ENCODE peak calls at places on chromosomes 2 and 18, in four cellular contexts. One of them, this sample, is unnamed.

GRCh38 chr2:159026170-159026569 is 57.7 kb downstream of the TANC1 start:
- DNase-seq in K562: no peak
- DNase-seq in WTC11: no peak
- DNase-seq in GM12878: no peak
- DNase-seq in this sample: no peak

GRCh38 chr2:19086351-19086750 is 272.1 kb downstream of the OSR1 start:
- DNase-seq in GM12878: no peak
- DNase-seq in WTC11: peak
- DNase-seq in K562: no peak
- DNase-seq in this sample: no peak

GRCh38 chr2:162300271-162300670 is 18.2 kb downstream of the IFIH1 start:
- DNase-seq in GM12878: no peak
- DNase-seq in WTC11: no peak
- DNase-seq in K562: no peak
- DNase-seq in this sample: no peak

GRCh38 chr2:147110317-147110716 is 734.5 kb upstream of the ACVR2A start:
- DNase-seq in K562: no peak
- DNase-seq in WTC11: no peak
- DNase-seq in GM12878: no peak
- DNase-seq in this sample: no peak

GRCh38 chr2:20543579-20543887 is 96.7 kb downstream of the RHOB start:
- DNase-seq in K562: no peak
- DNase-seq in GM12878: no peak
- DNase-seq in WTC11: no peak
- DNase-seq in this sample: no peak

GRCh38 chr2:174561283-174562275 is 36.0 kb downstream of the WIPF1 start:
- DNase-seq in GM12878: no peak
- DNase-seq in K562: no peak
- DNase-seq in WTC11: no peak
- DNase-seq in this sample: no peak

GRCh38 chr2:54757496-54757895 is 34.0 kb downstream of the EML6 start:
- DNase-seq in K562: no peak
- DNase-seq in WTC11: peak
- DNase-seq in GM12878: no peak
- DNase-seq in this sample: no peak

GRCh38 chr2:223027442-223027841 is 24.5 kb upstream of the KCNE4 start:
- DNase-seq in GM12878: no peak
- DNase-seq in K562: no peak
- DNase-seq in WTC11: no peak
- DNase-seq in this sample: no peak

GRCh38 chr2:60479226-60480088 is 74.0 kb downstream of the BCL11A start:
- DNase-seq in WTC11: no peak
- DNase-seq in K562: no peak
- DNase-seq in GM12878: no peak
- DNase-seq in this sample: no peak

DNA sequence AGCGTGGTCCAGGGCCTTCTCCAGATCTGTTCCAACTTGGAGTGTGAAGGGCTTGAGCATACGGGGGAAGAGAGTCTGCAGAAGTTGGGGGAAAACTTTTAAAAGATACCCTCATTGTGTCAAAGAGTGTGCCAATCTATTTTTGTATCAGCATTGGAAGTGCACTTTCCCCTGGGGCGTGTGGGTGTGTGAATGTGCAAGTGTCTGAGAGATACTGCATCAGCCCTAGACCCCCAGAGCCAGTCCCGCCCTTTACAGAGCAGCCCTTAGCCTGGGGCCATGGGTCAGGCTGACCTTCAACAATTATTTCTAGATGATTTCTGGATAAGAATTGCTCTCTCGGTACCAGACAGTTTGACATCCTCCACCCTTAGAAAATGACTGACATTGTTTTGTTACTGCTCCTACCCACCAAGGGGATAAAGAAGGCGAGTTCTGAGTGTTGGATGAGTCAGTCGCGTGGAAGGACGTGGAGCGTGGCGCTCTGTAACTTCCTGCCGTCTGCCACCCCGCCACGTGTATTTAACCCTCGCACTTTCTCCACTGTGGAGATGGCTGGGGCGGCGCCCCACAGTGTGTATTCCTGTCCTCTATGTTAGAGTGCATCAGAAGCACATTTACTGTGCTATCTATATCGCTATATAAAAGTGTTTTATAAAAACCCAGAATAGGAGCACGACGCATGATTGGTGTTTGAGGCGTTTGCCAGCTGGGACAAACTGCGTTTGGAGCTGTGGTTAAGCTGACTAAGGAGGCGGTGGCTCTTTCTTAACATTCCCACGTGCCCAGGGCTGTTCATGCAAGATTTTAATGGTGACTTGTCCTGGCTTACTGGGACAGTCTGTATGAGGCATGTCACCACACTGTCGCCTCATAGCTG is 122.6 kb downstream of the CABLES1 start:
- DNase-seq in GM12878: no peak
- DNase-seq in WTC11: no peak
- DNase-seq in K562: no peak
- DNase-seq in this sample: no peak
- TF ChIP-seq USF1 in GM12878: no peak
- TF ChIP-seq USF1 in WTC11: no peak
- TF ChIP-seq USF1 in K562: no peak
- TF ChIP-seq USF1 in this sample: no peak

GRCh38 chr18:60259052-60259681 is 113.4 kb downstream of the MC4R start:
- DNase-seq in GM12878: no peak
- DNase-seq in WTC11: no peak
- DNase-seq in K562: no peak
- DNase-seq in this sample: no peak
- TF ChIP-seq USF1 in GM12878: no peak
- TF ChIP-seq USF1 in WTC11: no peak
- TF ChIP-seq USF1 in K562: no peak
- TF ChIP-seq USF1 in this sample: no peak

GRCh38 chr2:241645056-241645914 is 7.8 kb downstream of the ATG4B start:
- DNase-seq in GM12878: no peak
- DNase-seq in K562: no peak
- DNase-seq in WTC11: no peak
- DNase-seq in this sample: no peak
- TF ChIP-seq USF1 in GM12878: no peak
- TF ChIP-seq USF1 in K562: no peak
- TF ChIP-seq USF1 in WTC11: no peak
- TF ChIP-seq USF1 in this sample: no peak

GRCh38 chr2:112794131-112794733 is 9.9 kb upstream of the IL1A start:
- DNase-seq in GM12878: no peak
- DNase-seq in WTC11: no peak
- DNase-seq in K562: peak
- DNase-seq in this sample: no peak
- TF ChIP-seq USF1 in GM12878: peak
- TF ChIP-seq USF1 in WTC11: no peak
- TF ChIP-seq USF1 in K562: peak
- TF ChIP-seq USF1 in this sample: peak

DNA sequence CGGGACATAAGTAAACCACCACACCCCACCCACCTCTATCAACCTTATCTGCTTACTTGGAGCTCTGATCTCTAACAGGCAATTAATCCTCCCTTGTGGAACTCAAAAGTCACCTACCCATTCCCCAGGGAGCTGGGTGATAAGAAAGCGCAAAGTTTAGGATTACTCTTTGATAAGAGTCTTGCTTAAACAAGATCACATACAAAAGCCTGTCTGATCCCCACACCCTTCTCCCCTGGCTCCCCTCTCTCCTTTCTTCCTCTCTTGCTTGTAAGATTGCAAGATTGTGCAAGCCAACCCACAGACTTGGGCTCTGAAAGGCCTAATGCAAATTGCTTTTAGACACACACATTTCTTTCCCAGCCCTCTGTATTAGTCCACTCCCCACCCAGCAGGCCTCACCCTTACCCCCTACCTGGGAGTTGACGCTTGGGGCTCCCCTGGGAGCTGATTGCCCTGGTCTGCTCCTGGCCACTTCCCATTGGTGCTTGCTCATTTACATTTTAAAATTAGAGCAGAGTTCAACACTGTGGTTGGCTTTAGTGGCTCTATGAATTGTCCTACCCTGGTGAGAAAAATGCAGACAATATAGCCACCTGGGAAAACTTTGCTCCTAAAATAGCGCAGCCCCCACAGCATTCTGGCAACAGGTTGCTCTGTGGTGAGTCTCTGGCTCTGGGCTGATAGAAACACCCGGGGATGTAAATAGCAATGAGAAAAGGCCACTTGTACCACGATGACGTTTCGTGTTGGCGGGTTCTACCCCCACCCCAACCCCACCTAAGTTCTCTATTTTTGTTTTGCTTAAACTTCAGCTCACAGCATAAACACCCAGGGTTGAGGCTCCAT is 92.8 kb upstream of the MSH2 start:
- DNase-seq in K562: peak
- DNase-seq in GM12878: peak
- DNase-seq in WTC11: no peak
- DNase-seq in this sample: no peak
- TF ChIP-seq USF1 in K562: no peak
- TF ChIP-seq USF1 in GM12878: no peak
- TF ChIP-seq USF1 in WTC11: no peak
- TF ChIP-seq USF1 in this sample: no peak

DNA sequence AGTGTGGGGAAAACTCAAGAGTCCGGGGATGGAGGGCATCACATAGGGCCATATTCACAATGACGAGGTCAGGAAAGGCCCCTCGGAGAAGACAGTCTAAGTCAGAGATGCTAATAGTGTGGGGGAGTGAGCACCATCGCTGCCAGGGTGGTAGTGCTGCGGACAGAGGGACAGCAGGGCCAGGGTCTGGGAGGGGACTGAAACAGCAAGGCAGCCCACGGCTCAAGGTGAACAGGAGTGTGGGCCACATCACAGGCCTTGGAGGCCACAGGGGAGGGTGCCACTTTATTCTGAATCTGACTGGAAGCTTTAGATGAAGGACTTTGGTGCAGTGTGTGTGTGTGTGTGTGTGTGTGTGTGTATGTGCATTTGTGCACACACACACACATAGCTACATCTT is 130.9 kb upstream of the GLI2 start:
- DNase-seq in GM12878: no peak
- DNase-seq in K562: no peak
- DNase-seq in WTC11: no peak
- DNase-seq in this sample: no peak
- TF ChIP-seq USF1 in GM12878: no peak
- TF ChIP-seq USF1 in K562: no peak
- TF ChIP-seq USF1 in WTC11: no peak
- TF ChIP-seq USF1 in this sample: no peak

GRCh38 chr2:237922641-237923361 is 44.0 kb upstream of the UBE2F start:
- DNase-seq in K562: no peak
- DNase-seq in WTC11: no peak
- DNase-seq in GM12878: no peak
- DNase-seq in this sample: peak
- TF ChIP-seq USF1 in K562: no peak
- TF ChIP-seq USF1 in WTC11: no peak
- TF ChIP-seq USF1 in GM12878: no peak
- TF ChIP-seq USF1 in this sample: no peak